ENCODE peak calls at places on chromosomes 16 and 17, in eight cellular contexts. H, M, U, A, E, Z, L and C are unnamed samples. For H3K4me1, the result is how much of the 10 kb centered on the place peaks cover.

GRCh38 chr17:7476474-7476873 is 3.0 kb downstream of the ZBTB4 start:
- DNase-seq in Z (no peak), H (no peak), A (no peak), M (no peak), U (no peak), E (no peak), L (no peak), C (no peak)

GRCh38 chr17:64938925-64939474 is 19.7 kb upstream of the LRRC37A3 start:
- DNase-seq in H (peak), E (no peak), U (peak), M (peak), A (peak), Z (peak), L (no peak), C (no peak)

GRCh38 chr17:78886954-78887353 is 16.0 kb downstream of the CEP295NL start:
- DNase-seq in M (no peak), H (no peak), E (no peak), Z (no peak), A (no peak), L (no peak), U (no peak), C (no peak)

GRCh38 chr16:75273054-75273925 is 21.9 kb upstream of the BCAR1 start:
- DNase-seq in A (no peak), H (no peak), L (no peak), E (no peak), M (no peak), U (no peak), Z (no peak), C (no peak)

GRCh38 chr17:34435182-34435928 is 72.3 kb upstream of the CCL1 start:
- DNase-seq in A (no peak), E (no peak), H (no peak), M (no peak), Z (no peak), U (no peak), L (no peak), C (no peak)

GRCh38 chr16:14658063-14658462 is 25.3 kb downstream of the BFAR start:
- DNase-seq in M (peak), U (no peak), Z (peak), L (no peak), H (no peak), E (no peak), A (no peak), C (peak)

GRCh38 chr16:84911490-84912216 is 91.9 kb downstream of the CRISPLD2 start:
- DNase-seq in A (no peak), M (no peak), E (no peak), L (no peak), H (no peak), Z (no peak), U (no peak), C (no peak)

GRCh38 chr16:68644715-68645493 is at the start of gene CDH3:
- DNase-seq in H (no peak), U (peak), M (peak), L (peak), A (no peak), Z (peak), E (peak), C (no peak)

GRCh38 chr17:60277258-60277657 is 114.7 kb downstream of the USP32 start:
- DNase-seq in H (no peak), M (no peak), Z (no peak), U (no peak), L (no peak), A (no peak), E (no peak), C (no peak)
- H3K4me1 ChIP-seq in H (under half), M (under half), Z (under half), U (under half), L (under half), A (under half), E (under half), C (under half)

DNA sequence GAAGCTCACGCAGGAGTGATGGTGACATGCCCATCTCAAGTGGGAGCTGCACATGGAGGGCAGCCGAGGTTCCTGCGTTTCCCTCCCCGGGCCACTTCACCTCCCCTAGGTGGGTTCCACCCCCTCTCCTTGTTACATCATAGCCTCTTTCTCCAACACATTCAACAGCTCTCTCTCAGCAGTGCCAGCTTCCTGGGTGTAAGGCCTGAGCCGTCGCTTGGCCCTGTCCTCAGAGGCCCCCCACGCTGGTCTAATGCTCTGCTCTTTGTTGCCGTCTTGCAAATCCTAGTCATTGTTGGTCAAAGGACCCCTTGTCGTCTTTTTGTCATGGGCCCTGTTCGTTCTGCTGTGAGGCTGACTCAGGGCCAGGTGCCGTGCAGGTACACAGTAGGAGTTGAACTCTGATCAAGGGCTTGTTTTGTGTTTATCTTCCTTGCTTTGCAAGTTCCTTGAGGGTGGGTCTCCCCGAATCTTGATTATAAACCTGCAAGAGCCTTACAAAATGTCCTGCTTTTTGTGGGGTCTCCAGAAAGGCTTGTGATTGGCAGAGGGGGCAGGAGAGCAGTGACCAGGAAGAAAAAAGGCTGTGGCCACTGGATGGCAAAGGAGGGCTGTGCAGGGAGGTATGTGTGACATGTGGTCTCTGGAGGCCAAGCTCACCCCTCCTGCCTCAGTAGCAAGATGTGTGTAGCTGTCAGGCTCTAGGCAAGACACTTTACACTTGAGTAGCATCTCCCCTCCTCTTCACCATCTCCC is 136.6 kb downstream of the CCDC182 start:
- DNase-seq in H (no peak), U (no peak), E (no peak), A (no peak), L (no peak), Z (no peak), M (no peak), C (no peak)
- H3K4me1 ChIP-seq in H (under half), U (half or more), E (under half), A (under half), L (under half), Z (under half), M (under half), C (under half)

DNA sequence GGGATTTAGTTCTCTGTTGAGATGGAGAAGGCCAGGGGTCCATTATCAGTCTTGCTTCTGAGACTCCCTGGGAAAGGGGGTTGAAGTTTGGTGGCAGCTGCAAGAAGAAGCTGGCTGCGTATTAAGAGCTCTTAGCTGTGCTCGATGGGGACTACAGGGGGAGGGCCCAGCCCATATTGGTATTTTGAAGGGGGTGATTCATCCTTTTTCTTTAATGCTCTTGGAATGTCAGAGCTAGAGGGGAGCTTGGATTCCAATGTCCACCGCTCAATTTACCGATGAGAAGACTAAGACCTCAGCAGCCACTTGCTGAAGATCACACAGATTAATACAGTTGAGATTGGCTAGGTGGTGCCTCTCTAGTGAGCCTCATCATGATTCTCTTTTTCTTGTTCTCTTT is 5.0 kb downstream of the NOG start:
- DNase-seq in Z (no peak), M (no peak), A (no peak), H (no peak), L (no peak), E (no peak), U (no peak), C (no peak)
- H3K4me1 ChIP-seq in Z (under half), M (under half), A (under half), H (under half), L (under half), E (under half), U (under half), C (under half)

GRCh38 chr17:75904749-75905521 is at the start of gene MRPL38:
- DNase-seq in H (peak), Z (peak), M (peak), L (peak), E (peak), U (peak), A (peak), C (peak)
- H3K4me1 ChIP-seq in H (under half), Z (under half), M (under half), L (under half), E (under half), U (under half), A (under half), C (under half)

GRCh38 chr17:63435681-63436522 is 10.2 kb downstream of the CYB561 start:
- DNase-seq in H (no peak), M (peak), Z (peak), A (no peak), E (no peak), L (peak), U (peak), C (no peak)

GRCh38 chr17:63438092-63439051 is 7.7 kb downstream of the CYB561 start:
- DNase-seq in Z (no peak), U (peak), E (no peak), L (no peak), A (no peak), H (no peak), M (no peak), C (no peak)

GRCh38 chr17:63434951-63435571 is 11.0 kb downstream of the CYB561 start:
- DNase-seq in E (peak), M (peak), U (peak), A (peak), L (peak), H (peak), Z (no peak), C (peak)

GRCh38 chr17:63437287-63438091 is 8.6 kb downstream of the CYB561 start:
- DNase-seq in Z (no peak), L (peak), M (no peak), U (peak), A (no peak), E (no peak), H (no peak), C (no peak)

DNA sequence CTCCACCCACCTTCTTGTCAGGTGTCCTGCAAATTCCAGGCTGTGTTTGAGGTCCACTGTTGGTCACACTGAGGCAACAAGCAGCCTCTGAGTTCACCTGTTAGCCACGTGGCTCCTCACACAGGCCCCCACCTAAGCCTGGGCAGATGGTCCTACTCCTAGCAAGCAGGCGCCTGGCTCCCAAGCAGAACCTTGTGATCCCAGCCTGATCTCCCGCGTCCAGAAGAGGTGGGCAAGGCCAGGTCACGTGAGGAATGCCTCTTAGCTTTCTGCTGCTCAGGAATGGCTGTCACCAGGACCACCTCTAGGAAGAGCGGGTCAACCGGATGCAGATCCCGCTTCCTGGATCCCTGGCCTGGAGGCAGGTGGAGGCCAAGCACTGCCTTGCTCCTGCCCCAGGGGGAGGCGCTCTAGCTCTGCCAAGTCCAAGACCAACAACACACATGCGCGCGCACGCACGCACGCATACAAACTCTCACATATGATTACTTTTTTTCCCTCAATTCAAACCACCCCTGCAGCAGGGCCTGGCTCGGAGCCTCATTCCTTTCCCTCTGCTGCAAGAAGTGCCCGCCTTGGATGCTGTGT is 9.5 kb downstream of the CYB561 start:
- DNase-seq in H (no peak), A (no peak), Z (no peak), E (no peak), M (no peak), L (peak), U (peak), C (no peak)
- H3K4me1 ChIP-seq in H (under half), A (half or more), Z (under half), E (under half), M (under half), L (under half), U (half or more), C (under half)

GRCh38 chr17:16442141-16442540 is 26.8 kb downstream of the TRPV2 start:
- DNase-seq in L (no peak), U (no peak), H (no peak), E (no peak), A (no peak), Z (no peak), M (no peak), C (peak)
- H3K4me1 ChIP-seq in L (under half), U (under half), H (under half), E (under half), A (half or more), Z (under half), M (under half), C (under half)

GRCh38 chr16:58001781-58002410 is 689 bp downstream of the USB1 start:
- DNase-seq in U (no peak), E (no peak), L (no peak), Z (no peak), M (no peak), H (no peak), A (no peak), C (no peak)
- H3K4me1 ChIP-seq in U (under half), E (under half), L (under half), Z (under half), M (under half), H (under half), A (half or more), C (under half)